ENCODE peak calls at places on chromosomes 12 and 14, in four cellular contexts. H is HEK293T, R is caudate nucleus, N is SK-MEL-5. C is an unnamed sample.
A peak's percentile ranks its signal among the peaks of the same experiment; 100 is the strongest.

GRCh38 chr12:97308576-97309198 is 153.9 kb upstream of the RMST start:
- DNase-seq in R (no peak), N (peak; percentile 73), H (peak; percentile 7), C (peak; percentile 19)

GRCh38 chr12:41361791-41362190 is 173.7 kb downstream of the PDZRN4 start:
- DNase-seq in N (no peak), R (no peak), H (no peak), C (no peak)

GRCh38 chr14:32129124-32129523 is 52.0 kb downstream of the ARHGAP5 start:
- DNase-seq in N (no peak), R (no peak), H (no peak), C (no peak)

GRCh38 chr12:115597157-115597712 is 680.3 kb downstream of the MED13L start:
- DNase-seq in N (no peak), R (no peak), H (no peak), C (peak; percentile 28)

GRCh38 chr12:127381681-127382080 is 885.3 kb upstream of the TMEM132C start:
- DNase-seq in H (no peak), N (no peak), R (no peak), C (no peak)

GRCh38 chr14:29926701-29927595 is 699 bp downstream of the PRKD1 start:
- DNase-seq in N (peak; percentile 38), R (peak; percentile 64), H (peak; percentile 48), C (no peak)

GRCh38 chr12:114319422-114319821 is 86.5 kb downstream of the TBX5 start:
- DNase-seq in N (no peak), R (no peak), H (no peak), C (no peak)

GRCh38 chr12:53070901-53071492 is 8.2 kb downstream of the SPRYD3 start:
- DNase-seq in N (no peak), H (no peak), R (no peak), C (no peak)

GRCh38 chr12:88188180-88188579 is 46.1 kb downstream of the TMTC3 start:
- DNase-seq in R (no peak), N (no peak), H (no peak), C (no peak)

GRCh38 chr12:64392221-64392620 is 1.7 kb upstream of the C12orf56 start:
- DNase-seq in R (no peak), N (peak; percentile 72), H (peak; percentile 16), C (peak; percentile 36)

GRCh38 chr12:46523863-46524770 is 151.5 kb upstream of the SLC38A2 start:
- DNase-seq in R (no peak), H (no peak), N (no peak), C (peak; percentile 30)

GRCh38 chr12:54397157-54397556 is 12.6 kb upstream of the ZNF385A start:
- DNase-seq in N (no peak), H (no peak), R (no peak), C (no peak)

GRCh38 chr12:53300187-53300586 is 692 bp downstream of the MYG1 start:
- DNase-seq in H (no peak), N (peak; percentile 11), R (no peak), C (no peak)

GRCh38 chr12:85949253-85949652 is 75.2 kb downstream of the NTS start:
- DNase-seq in H (no peak), N (no peak), R (no peak), C (no peak)

GRCh38 chr14:25042362-25043299 is 7.3 kb downstream of the STXBP6 start:
- DNase-seq in H (peak; percentile 39), N (peak; percentile 65), R (no peak), C (peak; percentile 49)

GRCh38 chr14:76352639-76353281 is 23.2 kb upstream of the ESRRB start:
- DNase-seq in N (peak; percentile 50), H (peak; percentile 80), R (no peak), C (no peak)

GRCh38 chr14:103103461-103104388 is 9.2 kb downstream of the EXOC3L4 start:
- DNase-seq in H (no peak), N (peak; percentile 36), R (no peak), C (no peak)

GRCh38 chr14:61253064-61253753 is 27.9 kb downstream of the TMEM30B start:
- DNase-seq in R (no peak), N (no peak), H (no peak), C (no peak)

GRCh38 chr12:118377005-118377890 is 893 bp downstream of the SUDS3 start:
- DNase-seq in N (no peak), H (no peak), R (no peak), C (no peak)

GRCh38 chr12:39574378-39574777 is 45.2 kb downstream of the ABCD2 start:
- DNase-seq in R (no peak), N (no peak), H (no peak), C (no peak)

GRCh38 chr12:57852620-57853509 is 6.3 kb upstream of the CTDSP2 start:
- DNase-seq in N (no peak), H (no peak), R (no peak), C (no peak)